ENCODE peak calls at places on chromosomes 7 and 10, in five cellular contexts. D is H1, Y is A549, A is GM12878, M is K562. X is an unnamed sample.

GRCh38 chr7:7565746-7566650 is 686 bp upstream of the MIOS start:
- DNase-seq in D (peak; percentile 58), Y (no peak), A (no peak), M (no peak), X (peak; percentile 21)

GRCh38 chr7:140611641-140612040 is 29.0 kb downstream of the DENND2A start:
- DNase-seq in D (no peak), Y (no peak), A (no peak), M (no peak), X (no peak)

GRCh38 chr10:48439581-48440041 is 133.1 kb downstream of the MAPK8 start:
- DNase-seq in D (no peak), Y (no peak), A (no peak), M (no peak), X (peak; percentile 65)

GRCh38 chr10:132571565-132572544 is 34.3 kb downstream of the INPP5A start:
- DNase-seq in D (peak; percentile 64), Y (peak; percentile 75), A (peak; percentile 95), M (peak; percentile 63), X (peak; percentile 75)

GRCh38 chr10:4359003-4359402 is 467.0 kb upstream of the AKR1E2 start:
- DNase-seq in D (no peak), Y (peak; percentile 35), A (no peak), M (no peak), X (no peak)

GRCh38 chr7:114141415-114141814 is 222.6 kb upstream of the PPP1R3A start:
- DNase-seq in D (no peak), Y (no peak), A (no peak), M (no peak), X (no peak)

GRCh38 chr10:6924166-6924565 is 344.1 kb upstream of the PRKCQ start:
- DNase-seq in D (no peak), Y (peak; percentile 17), A (no peak), M (no peak), X (no peak)

GRCh38 chr10:99536400-99537254 is 3.9 kb downstream of the NKX2-3 start:
- DNase-seq in D (peak; percentile 82), Y (no peak), A (no peak), M (no peak), X (peak; percentile 18)

GRCh38 chr10:80139290-80139689 is 6.8 kb downstream of the PLAC9 start:
- DNase-seq in D (no peak), Y (no peak), A (no peak), M (no peak), X (no peak)

GRCh38 chr10:4260483-4260882 is 475.5 kb upstream of the KLF6 start:
- DNase-seq in D (no peak), Y (no peak), A (no peak), M (no peak), X (no peak)

GRCh38 chr7:23334482-23335056 is 35.4 kb downstream of the MALSU1 start:
- DNase-seq in D (no peak), Y (peak; percentile 98), A (no peak), M (no peak), X (peak; percentile 94)

GRCh38 chr10:88108115-88108610 is 244.7 kb downstream of the PTEN start:
- DNase-seq in D (no peak), Y (peak; percentile 36), A (peak; percentile 94), M (no peak), X (no peak)

GRCh38 chr10:90204956-90205695 is 503.7 kb downstream of the KIF20B start:
- DNase-seq in D (no peak), Y (no peak), A (no peak), M (no peak), X (no peak)

GRCh38 chr7:66556549-66557213 is 72.0 kb upstream of the KCTD7 start:
- DNase-seq in D (no peak), Y (no peak), A (no peak), M (no peak), X (no peak)

GRCh38 chr10:14838582-14839304 is 637 bp downstream of the HSPA14 start:
- DNase-seq in D (peak; percentile 74), Y (peak; percentile 16), A (no peak), M (peak; percentile 71), X (peak; percentile 18)

GRCh38 chr10:66678521-66678920 is 247.3 kb upstream of the LRRTM3 start:
- DNase-seq in D (no peak), Y (no peak), A (no peak), M (no peak), X (no peak)

GRCh38 chr10:132961864-132962622 is 19.7 kb upstream of the CFAP46 start:
- DNase-seq in D (peak; percentile 91), Y (peak; percentile 37), A (no peak), M (no peak), X (peak; percentile 37)

GRCh38 chr7:25093268-25093802 is 31.7 kb downstream of the CYCS start:
- DNase-seq in D (peak; percentile 92), Y (peak; percentile 90), A (no peak), M (peak; percentile 81), X (peak; percentile 70)

GRCh38 chr10:59623823-59624535 is 85.7 kb downstream of the SLC16A9 start:
- DNase-seq in D (no peak), Y (no peak), A (no peak), M (no peak), X (no peak)

GRCh38 chr7:112449353-112449752 is 907 bp upstream of the IFRD1 start:
- DNase-seq in D (no peak), Y (peak; percentile 24), A (no peak), M (peak; percentile 49), X (peak; percentile 60)

GRCh38 chr7:36966039-36966438 is 241.7 kb upstream of the AOAH start:
- DNase-seq in D (no peak), Y (no peak), A (no peak), M (no peak), X (no peak)

DNA sequence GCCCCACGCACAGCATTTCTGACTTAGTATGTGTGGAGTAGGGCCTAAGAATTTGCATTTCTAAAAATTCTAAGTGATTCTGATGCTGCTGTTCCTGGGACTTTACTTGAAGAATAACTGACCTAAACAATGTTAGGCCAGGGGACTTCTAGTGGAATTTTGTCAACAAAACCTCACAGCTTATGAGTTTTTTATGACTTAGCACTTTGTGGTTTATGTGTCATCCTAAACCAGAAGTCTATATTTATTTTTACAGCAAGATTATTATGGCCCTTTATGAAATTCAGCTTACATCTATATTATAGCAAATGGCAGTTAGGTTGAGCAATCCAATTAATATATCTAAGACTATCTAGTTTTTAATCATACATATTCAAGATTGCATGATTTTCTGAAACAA is 24.6 kb upstream of the BET1 start:
- DNase-seq in D (no peak), Y (no peak), A (no peak), M (no peak), X (no peak)
- TF ChIP-seq EP300 in D (no peak), Y (no peak), A (no peak), M (no peak), X (no peak)

DNA sequence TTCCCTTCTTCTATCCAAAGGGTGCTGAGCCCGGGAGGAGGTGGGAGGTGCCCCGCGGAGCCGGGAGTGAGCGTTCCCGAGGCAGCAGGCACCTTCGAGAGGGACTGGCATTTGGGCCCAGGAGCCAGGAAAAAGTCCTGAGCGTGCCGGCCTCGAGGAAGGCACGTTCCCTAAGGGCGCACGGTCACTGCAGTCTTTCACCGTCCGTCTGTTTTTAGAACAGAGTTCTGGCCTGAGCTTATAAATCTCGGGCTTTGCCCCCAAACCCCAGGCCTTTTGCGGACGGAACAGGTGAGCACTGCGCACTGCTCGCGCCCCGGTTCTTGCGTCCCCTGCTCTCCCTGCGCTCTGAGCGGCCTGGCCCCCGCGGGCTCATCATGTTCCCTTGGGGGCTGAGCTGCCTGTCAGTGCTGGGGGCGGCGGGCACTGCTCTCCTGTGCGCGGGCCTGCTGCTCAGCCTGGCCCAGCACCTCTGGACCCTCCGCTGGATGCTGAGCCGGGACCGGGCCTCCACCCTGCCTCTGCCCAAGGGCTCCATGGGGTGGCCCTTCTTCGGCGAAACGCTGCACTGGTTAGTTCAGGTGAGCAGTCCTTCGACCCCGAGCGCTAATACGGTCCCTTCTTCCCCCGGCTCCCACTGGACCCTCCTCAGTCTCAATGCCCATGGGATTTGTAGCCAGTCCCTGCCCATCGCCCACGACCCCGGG is 442 bp downstream of the CYP26C1 start:
- DNase-seq in D (no peak), Y (no peak), A (no peak), M (no peak), X (no peak)
- TF ChIP-seq HDAC2 in D (no peak), Y (no peak), A (no peak), M (no peak), X (no peak)

DNA sequence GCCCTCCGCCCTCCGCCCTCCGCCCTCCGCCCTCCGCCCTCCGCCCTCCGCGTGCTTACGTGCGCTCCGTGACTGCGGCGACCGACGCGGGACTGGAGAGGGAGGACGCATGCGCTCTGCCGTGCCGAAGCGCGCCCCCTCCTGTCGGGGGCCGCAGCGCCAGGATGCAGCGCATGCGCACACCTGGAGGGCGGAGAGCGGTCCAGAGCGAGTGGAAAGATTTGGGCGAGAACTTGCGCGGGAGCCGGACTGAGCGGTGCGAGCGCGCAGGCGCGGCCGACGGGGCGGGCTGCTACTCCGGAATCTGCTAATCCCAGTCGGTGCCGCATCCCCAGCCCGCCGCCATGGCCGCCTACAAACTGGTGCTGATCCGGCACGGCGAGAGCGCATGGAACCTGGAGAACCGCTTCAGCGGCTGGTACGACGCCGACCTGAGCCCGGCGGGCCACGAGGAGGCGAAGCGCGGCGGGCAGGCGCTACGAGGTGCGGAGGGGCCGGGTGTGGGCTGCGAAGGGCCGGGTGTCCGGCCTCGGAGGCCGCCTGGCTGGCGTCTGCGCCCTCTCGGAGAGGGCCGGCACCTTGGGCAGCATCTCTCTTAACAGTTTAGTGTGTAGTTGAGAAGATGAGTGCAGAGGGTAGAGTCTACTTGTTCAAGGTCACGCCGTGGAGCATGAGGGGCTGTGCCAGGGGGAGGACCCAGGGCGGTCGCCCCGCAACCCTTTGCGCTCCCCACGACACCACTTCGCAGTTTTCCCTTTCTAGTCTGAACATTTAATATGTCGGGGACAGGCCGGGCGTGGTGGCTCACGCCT is at the start of gene PGAM1:
- DNase-seq in D (peak; percentile 96), Y (peak; percentile 97), A (peak; percentile 95), M (peak; percentile 98), X (peak; percentile 89)
- TF ChIP-seq EP300 in D (no peak), Y (no peak), A (no peak), M (no peak), X (no peak)

DNA sequence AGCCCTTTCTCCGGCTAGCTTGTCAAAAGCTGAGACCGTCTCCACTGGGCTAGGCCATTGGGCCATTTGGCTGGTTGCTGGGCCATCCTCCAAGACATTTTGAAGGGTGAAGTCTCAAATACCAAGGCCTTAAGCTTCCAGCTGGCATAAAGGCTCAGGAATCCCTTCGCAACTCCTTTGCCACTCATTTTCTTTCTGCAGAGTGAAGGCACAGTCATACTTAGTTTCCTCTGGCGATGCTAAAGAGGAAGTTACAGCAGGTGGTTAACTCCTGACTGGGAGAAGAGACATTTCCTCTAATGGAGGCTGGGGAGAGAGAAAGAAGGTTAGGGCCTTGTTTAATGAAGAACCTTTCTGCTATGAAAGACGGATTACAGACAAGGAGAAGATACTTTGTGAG is 4.8 kb upstream of the REPIN1 start:
- DNase-seq in D (no peak), Y (no peak), A (no peak), M (no peak), X (no peak)
- TF ChIP-seq HDAC2 in D (no peak), Y (no peak), A (no peak), M (no peak), X (no peak)

X was measured in HepG2.